ENCODE peak calls at places on chromosomes 12 and 14, in six cellular contexts. One of them, this sample, is unnamed.

GRCh38 chr14:55102141-55102547 is 26.9 kb upstream of the LGALS3 start:
- DNase-seq in mammary epithelial cell: peak; percentile 81
- DNase-seq in neural progenitor cell: peak; percentile 79
- DNase-seq in pancreas: peak; percentile 80
- DNase-seq in AG10803: peak; percentile 100
- DNase-seq in right lobe of liver: peak; percentile 78
- DNase-seq in this sample: peak; percentile 100

GRCh38 chr12:124753230-124753595 is 110.5 kb downstream of the SCARB1 start:
- DNase-seq in neural progenitor cell: no peak
- DNase-seq in pancreas: no peak
- DNase-seq in right lobe of liver: no peak
- DNase-seq in AG10803: no peak
- DNase-seq in mammary epithelial cell: no peak
- DNase-seq in this sample: no peak

GRCh38 chr14:41830679-41831078 is 224.0 kb downstream of the LRFN5 start:
- DNase-seq in mammary epithelial cell: peak; percentile 60
- DNase-seq in pancreas: no peak
- DNase-seq in right lobe of liver: no peak
- DNase-seq in AG10803: peak; percentile 1
- DNase-seq in neural progenitor cell: no peak
- DNase-seq in this sample: peak; percentile 3

GRCh38 chr12:27469161-27469560 is 22.6 kb downstream of the SMCO2 start:
- DNase-seq in AG10803: no peak
- DNase-seq in neural progenitor cell: no peak
- DNase-seq in pancreas: no peak
- DNase-seq in right lobe of liver: no peak
- DNase-seq in mammary epithelial cell: no peak
- DNase-seq in this sample: no peak

GRCh38 chr12:58293308-58293983 is 352.1 kb downstream of the ATP23 start:
- DNase-seq in mammary epithelial cell: no peak
- DNase-seq in pancreas: no peak
- DNase-seq in right lobe of liver: no peak
- DNase-seq in AG10803: no peak
- DNase-seq in neural progenitor cell: no peak
- DNase-seq in this sample: no peak

GRCh38 chr14:61403411-61403810 is 82.0 kb downstream of the PRKCH start:
- DNase-seq in pancreas: no peak
- DNase-seq in AG10803: no peak
- DNase-seq in right lobe of liver: no peak
- DNase-seq in mammary epithelial cell: no peak
- DNase-seq in neural progenitor cell: no peak
- DNase-seq in this sample: no peak

GRCh38 chr14:58824106-58824505 is 186.3 kb downstream of the DACT1 start:
- DNase-seq in right lobe of liver: no peak
- DNase-seq in mammary epithelial cell: peak; percentile 77
- DNase-seq in AG10803: peak; percentile 40
- DNase-seq in neural progenitor cell: no peak
- DNase-seq in pancreas: no peak
- DNase-seq in this sample: no peak

GRCh38 chr14:55965851-55966250 is 152.4 kb upstream of the PELI2 start:
- DNase-seq in pancreas: no peak
- DNase-seq in neural progenitor cell: no peak
- DNase-seq in mammary epithelial cell: no peak
- DNase-seq in right lobe of liver: no peak
- DNase-seq in AG10803: no peak
- DNase-seq in this sample: no peak

GRCh38 chr12:21305666-21306065 is 29.1 kb downstream of the SLCO1A2 start:
- DNase-seq in AG10803: no peak
- DNase-seq in pancreas: no peak
- DNase-seq in right lobe of liver: no peak
- DNase-seq in neural progenitor cell: no peak
- DNase-seq in mammary epithelial cell: no peak
- DNase-seq in this sample: no peak

GRCh38 chr12:124512667-124513296 is 54.6 kb downstream of the NCOR2 start:
- DNase-seq in pancreas: no peak
- DNase-seq in mammary epithelial cell: peak; percentile 95
- DNase-seq in right lobe of liver: no peak
- DNase-seq in AG10803: peak; percentile 92
- DNase-seq in neural progenitor cell: peak; percentile 97
- DNase-seq in this sample: peak; percentile 80

GRCh38 chr12:43676183-43676813 is 82.3 kb downstream of the PUS7L start:
- DNase-seq in right lobe of liver: no peak
- DNase-seq in AG10803: no peak
- DNase-seq in neural progenitor cell: peak; percentile 42
- DNase-seq in pancreas: no peak
- DNase-seq in mammary epithelial cell: peak; percentile 12
- DNase-seq in this sample: no peak
- TF ChIP-seq CTCF in right lobe of liver: peak; percentile 17
- TF ChIP-seq CTCF in AG10803: peak; percentile 53
- TF ChIP-seq CTCF in neural progenitor cell: peak; percentile 53
- TF ChIP-seq CTCF in pancreas: no peak
- TF ChIP-seq CTCF in mammary epithelial cell: peak; percentile 72
- TF ChIP-seq CTCF in this sample: peak; percentile 41

GRCh38 chr12:89140141-89140540 is 212.2 kb downstream of the DUSP6 start:
- DNase-seq in neural progenitor cell: no peak
- DNase-seq in AG10803: no peak
- DNase-seq in right lobe of liver: no peak
- DNase-seq in pancreas: no peak
- DNase-seq in mammary epithelial cell: no peak
- DNase-seq in this sample: no peak

GRCh38 chr12:89138048-89138852 is 214.1 kb downstream of the DUSP6 start:
- DNase-seq in AG10803: peak; percentile 13
- DNase-seq in right lobe of liver: no peak
- DNase-seq in mammary epithelial cell: peak; percentile 52
- DNase-seq in pancreas: no peak
- DNase-seq in neural progenitor cell: no peak
- DNase-seq in this sample: no peak

GRCh38 chr12:89135976-89136634 is 216.2 kb downstream of the DUSP6 start:
- DNase-seq in pancreas: no peak
- DNase-seq in mammary epithelial cell: peak; percentile 83
- DNase-seq in neural progenitor cell: no peak
- DNase-seq in AG10803: peak; percentile 38
- DNase-seq in right lobe of liver: no peak
- DNase-seq in this sample: no peak

GRCh38 chr12:89129471-89129870 is 222.8 kb downstream of the DUSP6 start:
- DNase-seq in pancreas: no peak
- DNase-seq in mammary epithelial cell: no peak
- DNase-seq in neural progenitor cell: no peak
- DNase-seq in right lobe of liver: no peak
- DNase-seq in AG10803: no peak
- DNase-seq in this sample: no peak

GRCh38 chr12:89134213-89134770 is 218.0 kb downstream of the DUSP6 start:
- DNase-seq in right lobe of liver: no peak
- DNase-seq in AG10803: no peak
- DNase-seq in pancreas: no peak
- DNase-seq in mammary epithelial cell: no peak
- DNase-seq in neural progenitor cell: no peak
- DNase-seq in this sample: no peak
- TF ChIP-seq CTCF in right lobe of liver: no peak
- TF ChIP-seq CTCF in AG10803: no peak
- TF ChIP-seq CTCF in pancreas: no peak
- TF ChIP-seq CTCF in mammary epithelial cell: no peak
- TF ChIP-seq CTCF in neural progenitor cell: no peak
- TF ChIP-seq CTCF in this sample: no peak

DNA sequence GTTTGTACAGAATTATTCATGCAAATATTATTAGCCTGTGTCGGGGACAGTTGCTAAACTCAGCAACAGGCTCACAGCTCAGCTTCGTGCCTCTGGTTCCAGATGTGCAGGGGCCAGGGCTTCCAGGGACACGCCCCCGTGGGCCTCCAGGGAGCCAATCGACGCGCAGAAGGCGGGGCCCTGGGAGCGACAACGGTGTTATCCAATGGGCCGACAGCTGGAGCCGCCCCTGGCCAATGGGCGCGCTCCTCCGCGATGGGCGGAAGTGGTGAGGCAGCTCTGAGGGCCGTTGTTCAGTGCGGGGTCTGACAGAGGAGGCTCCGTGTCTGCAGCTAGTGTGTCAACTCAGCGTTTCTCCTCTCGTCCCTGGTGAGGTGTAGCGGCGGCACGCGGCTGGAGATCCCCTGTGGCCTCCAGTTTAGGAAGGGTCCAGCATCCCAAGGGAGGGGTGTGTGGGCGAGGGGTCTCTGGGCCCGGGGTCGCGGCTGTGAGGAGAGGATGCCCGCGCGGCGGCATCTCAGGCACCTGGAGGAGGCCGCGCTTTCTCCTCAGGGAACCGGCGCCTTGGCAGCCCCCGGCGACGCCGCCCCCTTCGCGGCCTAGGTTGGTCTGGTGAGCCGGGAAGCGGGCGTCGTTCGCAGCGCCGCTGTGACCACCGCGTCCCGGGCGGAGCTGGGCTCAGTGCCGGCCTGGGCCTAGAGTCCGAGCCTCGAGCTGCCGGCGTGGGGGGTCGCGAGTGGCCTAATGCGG is at the start of gene TRAFD1:
- DNase-seq in AG10803: peak; percentile 96
- DNase-seq in right lobe of liver: peak; percentile 98
- DNase-seq in neural progenitor cell: peak; percentile 99
- DNase-seq in mammary epithelial cell: peak; percentile 97
- DNase-seq in pancreas: peak; percentile 98
- DNase-seq in this sample: peak; percentile 91
- TF ChIP-seq CTCF in AG10803: no peak
- TF ChIP-seq CTCF in right lobe of liver: no peak
- TF ChIP-seq CTCF in neural progenitor cell: no peak
- TF ChIP-seq CTCF in mammary epithelial cell: no peak
- TF ChIP-seq CTCF in pancreas: no peak
- TF ChIP-seq CTCF in this sample: no peak

GRCh38 chr14:103657466-103657865 is 28.5 kb downstream of the KLC1 start:
- DNase-seq in AG10803: peak; percentile 91
- DNase-seq in pancreas: no peak
- DNase-seq in neural progenitor cell: no peak
- DNase-seq in right lobe of liver: no peak
- DNase-seq in mammary epithelial cell: no peak
- DNase-seq in this sample: peak; percentile 11

GRCh38 chr14:103654619-103655018 is 25.6 kb downstream of the KLC1 start:
- DNase-seq in neural progenitor cell: no peak
- DNase-seq in AG10803: no peak
- DNase-seq in pancreas: no peak
- DNase-seq in right lobe of liver: no peak
- DNase-seq in mammary epithelial cell: no peak
- DNase-seq in this sample: no peak

GRCh38 chr14:103656758-103657133 is 27.7 kb downstream of the KLC1 start:
- DNase-seq in right lobe of liver: no peak
- DNase-seq in AG10803: no peak
- DNase-seq in mammary epithelial cell: no peak
- DNase-seq in pancreas: no peak
- DNase-seq in neural progenitor cell: no peak
- DNase-seq in this sample: no peak

GRCh38 chr14:103653802-103654201 is 24.8 kb downstream of the KLC1 start:
- DNase-seq in pancreas: no peak
- DNase-seq in neural progenitor cell: no peak
- DNase-seq in mammary epithelial cell: no peak
- DNase-seq in right lobe of liver: no peak
- DNase-seq in AG10803: no peak
- DNase-seq in this sample: no peak

DNA sequence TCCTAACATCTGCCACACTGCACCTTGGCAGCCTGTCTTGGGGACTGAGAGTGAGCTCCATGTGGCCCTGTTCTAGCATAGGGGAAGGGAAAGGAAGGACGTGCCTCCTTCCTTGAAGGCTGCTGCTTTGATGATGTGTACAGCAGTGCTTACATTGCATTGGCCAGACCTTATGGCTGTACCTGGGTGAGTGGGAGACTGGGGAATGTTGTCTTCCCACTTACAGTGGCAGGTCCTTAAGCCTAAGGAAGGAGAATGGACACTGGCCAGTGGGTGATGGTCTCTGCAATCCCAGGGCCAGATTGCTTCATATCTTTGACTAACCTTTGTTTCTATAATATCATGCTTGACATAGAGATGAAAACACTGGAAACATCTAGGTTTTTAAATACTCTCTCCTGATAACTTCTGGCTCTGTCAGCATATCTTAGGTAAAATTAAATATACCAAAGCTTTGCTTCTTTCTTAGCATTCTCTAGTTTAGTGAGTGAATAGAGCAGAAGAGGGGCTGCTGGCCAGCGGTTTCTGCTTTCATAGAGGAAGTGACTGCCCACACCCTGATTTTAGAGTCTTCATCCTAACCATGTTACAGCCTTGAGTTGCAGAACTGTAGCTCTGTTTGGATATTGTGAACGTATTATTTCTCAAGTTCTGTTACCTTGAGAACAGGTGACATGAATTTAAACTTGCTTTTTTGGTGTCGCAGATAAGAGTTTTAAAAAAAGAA is 27.2 kb downstream of the KLC1 start:
- DNase-seq in AG10803: peak; percentile 35
- DNase-seq in pancreas: no peak
- DNase-seq in mammary epithelial cell: no peak
- DNase-seq in right lobe of liver: no peak
- DNase-seq in neural progenitor cell: no peak
- DNase-seq in this sample: no peak
- TF ChIP-seq CTCF in AG10803: no peak
- TF ChIP-seq CTCF in pancreas: no peak
- TF ChIP-seq CTCF in mammary epithelial cell: no peak
- TF ChIP-seq CTCF in right lobe of liver: no peak
- TF ChIP-seq CTCF in neural progenitor cell: no peak
- TF ChIP-seq CTCF in this sample: no peak

DNA sequence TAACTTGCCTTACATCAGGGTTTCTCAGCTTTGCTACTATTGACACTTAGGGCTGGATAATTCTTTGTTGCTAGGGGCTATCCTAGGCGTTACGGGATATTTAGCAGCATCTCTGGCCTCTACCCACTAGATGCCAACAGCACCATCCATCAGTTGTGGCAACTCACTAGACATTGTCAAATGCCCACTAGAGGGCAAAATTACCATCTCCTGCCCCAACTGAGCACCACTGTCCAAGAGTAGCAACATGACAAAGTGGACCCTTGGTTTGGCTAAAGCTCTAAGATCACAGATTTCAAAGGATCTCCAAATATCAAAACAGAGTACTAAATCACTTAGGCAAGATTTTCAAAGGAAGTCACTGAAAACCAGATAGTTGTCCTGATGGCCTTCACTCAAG is 251.7 kb upstream of the TBX3 start:
- DNase-seq in pancreas: no peak
- DNase-seq in right lobe of liver: no peak
- DNase-seq in AG10803: no peak
- DNase-seq in mammary epithelial cell: no peak
- DNase-seq in neural progenitor cell: no peak
- DNase-seq in this sample: no peak
- TF ChIP-seq CTCF in pancreas: no peak
- TF ChIP-seq CTCF in right lobe of liver: peak; percentile 48
- TF ChIP-seq CTCF in AG10803: peak; percentile 8
- TF ChIP-seq CTCF in mammary epithelial cell: peak; percentile 41
- TF ChIP-seq CTCF in neural progenitor cell: peak; percentile 33
- TF ChIP-seq CTCF in this sample: peak; percentile 5

GRCh38 chr12:57127101-57127709 is 1.1 kb upstream of the LRP1 start:
- DNase-seq in right lobe of liver: peak; percentile 94
- DNase-seq in neural progenitor cell: peak; percentile 88
- DNase-seq in pancreas: peak; percentile 91
- DNase-seq in AG10803: no peak
- DNase-seq in mammary epithelial cell: peak; percentile 70
- DNase-seq in this sample: no peak
- TF ChIP-seq CTCF in right lobe of liver: peak; percentile 28
- TF ChIP-seq CTCF in neural progenitor cell: peak; percentile 46
- TF ChIP-seq CTCF in pancreas: no peak
- TF ChIP-seq CTCF in AG10803: peak; percentile 40
- TF ChIP-seq CTCF in mammary epithelial cell: peak; percentile 45
- TF ChIP-seq CTCF in this sample: peak; percentile 28

DNA sequence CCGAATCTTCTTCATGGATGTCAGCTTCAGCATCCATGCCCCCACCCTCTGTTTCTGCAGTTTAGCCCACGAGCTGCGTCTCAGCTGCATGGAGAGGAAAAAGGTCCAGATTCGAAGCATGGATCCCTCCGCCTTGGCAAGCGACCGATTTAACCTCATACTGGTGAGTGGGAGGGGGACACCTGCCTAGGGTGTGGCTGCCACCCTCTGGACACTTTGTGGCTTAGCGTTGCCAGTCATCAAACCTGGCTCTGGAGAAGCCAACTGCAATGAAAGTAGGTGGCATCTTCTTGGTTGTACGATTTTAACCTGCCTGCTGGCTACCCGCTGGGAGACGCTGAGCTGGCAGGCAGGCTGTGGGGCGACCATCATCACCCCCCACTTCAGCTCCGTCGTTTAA is 16.7 kb downstream of the DCAF4 start:
- DNase-seq in mammary epithelial cell: no peak
- DNase-seq in pancreas: no peak
- DNase-seq in right lobe of liver: no peak
- DNase-seq in neural progenitor cell: peak; percentile 32
- DNase-seq in AG10803: no peak
- DNase-seq in this sample: no peak
- TF ChIP-seq CTCF in mammary epithelial cell: no peak
- TF ChIP-seq CTCF in pancreas: no peak
- TF ChIP-seq CTCF in right lobe of liver: no peak
- TF ChIP-seq CTCF in neural progenitor cell: peak; percentile 32
- TF ChIP-seq CTCF in AG10803: no peak
- TF ChIP-seq CTCF in this sample: no peak